ENCODE peak calls at places on chromosomes 2 and 18, in nine cellular contexts. One of them, this sample, is unnamed. For H3K4me1, the result is how much of the 10 kb centered on the place peaks cover.

GRCh38 chr2:160207804-160208661 is 8.0 kb upstream of the ITGB6 start:
- DNase-seq in uterus: peak
- DNase-seq in A549: peak
- DNase-seq in endothelial cell of umbilical vein: peak
- DNase-seq in ovary: peak
- DNase-seq in transverse colon: peak
- DNase-seq in suprapubic skin: peak
- DNase-seq in adrenal gland: peak
- DNase-seq in thyroid gland: peak
- DNase-seq in this sample: no peak

GRCh38 chr18:24019641-24020331 is 5.2 kb downstream of the TTC39C start:
- DNase-seq in uterus: no peak
- DNase-seq in A549: no peak
- DNase-seq in endothelial cell of umbilical vein: no peak
- DNase-seq in ovary: no peak
- DNase-seq in transverse colon: no peak
- DNase-seq in suprapubic skin: no peak
- DNase-seq in adrenal gland: no peak
- DNase-seq in thyroid gland: no peak
- DNase-seq in this sample: no peak

GRCh38 chr18:79439201-79440023 is 43.7 kb downstream of the NFATC1 start:
- DNase-seq in uterus: no peak
- DNase-seq in A549: no peak
- DNase-seq in endothelial cell of umbilical vein: no peak
- DNase-seq in ovary: no peak
- DNase-seq in transverse colon: no peak
- DNase-seq in suprapubic skin: no peak
- DNase-seq in adrenal gland: no peak
- DNase-seq in thyroid gland: no peak
- DNase-seq in this sample: no peak

GRCh38 chr2:124112966-124113365 is 87.9 kb downstream of the CNTNAP5 start:
- DNase-seq in uterus: no peak
- DNase-seq in A549: no peak
- DNase-seq in endothelial cell of umbilical vein: no peak
- DNase-seq in ovary: no peak
- DNase-seq in transverse colon: no peak
- DNase-seq in suprapubic skin: no peak
- DNase-seq in adrenal gland: no peak
- DNase-seq in thyroid gland: no peak
- DNase-seq in this sample: no peak

GRCh38 chr2:177265386-177265690 is 811 bp upstream of the NFE2L2 start:
- DNase-seq in uterus: no peak
- DNase-seq in A549: no peak
- DNase-seq in endothelial cell of umbilical vein: peak
- DNase-seq in ovary: no peak
- DNase-seq in transverse colon: peak
- DNase-seq in suprapubic skin: no peak
- DNase-seq in adrenal gland: no peak
- DNase-seq in thyroid gland: no peak
- DNase-seq in this sample: no peak

GRCh38 chr18:12015697-12016062 is 34.4 kb downstream of the IMPA2 start:
- DNase-seq in uterus: no peak
- DNase-seq in A549: no peak
- DNase-seq in endothelial cell of umbilical vein: peak
- DNase-seq in ovary: no peak
- DNase-seq in transverse colon: peak
- DNase-seq in suprapubic skin: peak
- DNase-seq in adrenal gland: peak
- DNase-seq in thyroid gland: peak
- DNase-seq in this sample: no peak

GRCh38 chr2:143034292-143035074 is 94.7 kb upstream of the ARHGAP15 start:
- DNase-seq in uterus: peak
- DNase-seq in A549: peak
- DNase-seq in endothelial cell of umbilical vein: peak
- DNase-seq in ovary: peak
- DNase-seq in transverse colon: peak
- DNase-seq in suprapubic skin: no peak
- DNase-seq in adrenal gland: peak
- DNase-seq in thyroid gland: peak
- DNase-seq in this sample: no peak

GRCh38 chr18:12744103-12744502 is 41.3 kb downstream of the PSMG2 start:
- DNase-seq in uterus: no peak
- DNase-seq in A549: peak
- DNase-seq in endothelial cell of umbilical vein: peak
- DNase-seq in ovary: no peak
- DNase-seq in transverse colon: no peak
- DNase-seq in suprapubic skin: no peak
- DNase-seq in adrenal gland: peak
- DNase-seq in thyroid gland: no peak
- DNase-seq in this sample: no peak

GRCh38 chr2:174951746-174952145 is 53.4 kb downstream of the CHN1 start:
- DNase-seq in uterus: no peak
- DNase-seq in A549: no peak
- DNase-seq in endothelial cell of umbilical vein: no peak
- DNase-seq in ovary: no peak
- DNase-seq in transverse colon: no peak
- DNase-seq in suprapubic skin: no peak
- DNase-seq in adrenal gland: no peak
- DNase-seq in thyroid gland: no peak
- DNase-seq in this sample: no peak

GRCh38 chr2:38648107-38648761 is 17.7 kb upstream of the GALM start:
- DNase-seq in uterus: no peak
- DNase-seq in A549: no peak
- DNase-seq in endothelial cell of umbilical vein: no peak
- DNase-seq in ovary: no peak
- DNase-seq in transverse colon: no peak
- DNase-seq in suprapubic skin: no peak
- DNase-seq in adrenal gland: no peak
- DNase-seq in thyroid gland: no peak
- DNase-seq in this sample: no peak

GRCh38 chr2:72023678-72024390 is 123.8 kb downstream of the CYP26B1 start:
- DNase-seq in uterus: no peak
- DNase-seq in A549: no peak
- DNase-seq in endothelial cell of umbilical vein: no peak
- DNase-seq in ovary: no peak
- DNase-seq in transverse colon: no peak
- DNase-seq in suprapubic skin: peak
- DNase-seq in adrenal gland: no peak
- DNase-seq in thyroid gland: no peak
- DNase-seq in this sample: no peak

GRCh38 chr2:131042161-131042775 is 51.0 kb downstream of the FAM168B start:
- DNase-seq in uterus: no peak
- DNase-seq in A549: no peak
- DNase-seq in endothelial cell of umbilical vein: no peak
- DNase-seq in ovary: no peak
- DNase-seq in transverse colon: no peak
- DNase-seq in suprapubic skin: peak
- DNase-seq in adrenal gland: no peak
- DNase-seq in thyroid gland: peak
- DNase-seq in this sample: no peak

GRCh38 chr2:151575338-151575737 is 158.9 kb downstream of the NEB start:
- DNase-seq in uterus: no peak
- DNase-seq in A549: no peak
- DNase-seq in endothelial cell of umbilical vein: no peak
- DNase-seq in ovary: no peak
- DNase-seq in transverse colon: no peak
- DNase-seq in suprapubic skin: no peak
- DNase-seq in adrenal gland: no peak
- DNase-seq in thyroid gland: peak
- DNase-seq in this sample: no peak

GRCh38 chr2:102033750-102034682 is 42.3 kb downstream of the IL1R2 start:
- DNase-seq in uterus: no peak
- DNase-seq in A549: no peak
- DNase-seq in endothelial cell of umbilical vein: no peak
- DNase-seq in ovary: no peak
- DNase-seq in transverse colon: no peak
- DNase-seq in suprapubic skin: no peak
- DNase-seq in adrenal gland: no peak
- DNase-seq in thyroid gland: no peak
- DNase-seq in this sample: no peak

GRCh38 chr2:237511421-237511820 is 24.4 kb downstream of the MLPH start:
- DNase-seq in uterus: peak
- DNase-seq in A549: no peak
- DNase-seq in endothelial cell of umbilical vein: no peak
- DNase-seq in ovary: no peak
- DNase-seq in transverse colon: no peak
- DNase-seq in suprapubic skin: no peak
- DNase-seq in adrenal gland: no peak
- DNase-seq in thyroid gland: no peak
- DNase-seq in this sample: no peak

GRCh38 chr2:215657844-215658243 is 222.0 kb upstream of the FN1 start:
- DNase-seq in uterus: peak
- DNase-seq in A549: no peak
- DNase-seq in endothelial cell of umbilical vein: peak
- DNase-seq in ovary: peak
- DNase-seq in transverse colon: no peak
- DNase-seq in suprapubic skin: no peak
- DNase-seq in adrenal gland: no peak
- DNase-seq in thyroid gland: no peak
- DNase-seq in this sample: no peak

GRCh38 chr2:111032721-111033532 is 87.8 kb upstream of the BCL2L11 start:
- DNase-seq in uterus: no peak
- DNase-seq in A549: peak
- DNase-seq in endothelial cell of umbilical vein: no peak
- DNase-seq in ovary: no peak
- DNase-seq in transverse colon: peak
- DNase-seq in suprapubic skin: no peak
- DNase-seq in adrenal gland: no peak
- DNase-seq in thyroid gland: peak
- DNase-seq in this sample: peak

GRCh38 chr2:169980643-169981042 is 153.4 kb downstream of the UBR3 start:
- DNase-seq in uterus: no peak
- DNase-seq in A549: no peak
- DNase-seq in endothelial cell of umbilical vein: no peak
- DNase-seq in ovary: no peak
- DNase-seq in transverse colon: no peak
- DNase-seq in suprapubic skin: no peak
- DNase-seq in adrenal gland: no peak
- DNase-seq in thyroid gland: no peak
- DNase-seq in this sample: no peak

GRCh38 chr2:20398956-20399567 is 47.8 kb upstream of the RHOB start:
- DNase-seq in uterus: no peak
- DNase-seq in A549: no peak
- DNase-seq in endothelial cell of umbilical vein: no peak
- DNase-seq in ovary: no peak
- DNase-seq in transverse colon: no peak
- DNase-seq in suprapubic skin: peak
- DNase-seq in adrenal gland: peak
- DNase-seq in thyroid gland: no peak
- DNase-seq in this sample: no peak

GRCh38 chr18:73462092-73462491 is 594.3 kb upstream of the NETO1 start:
- DNase-seq in uterus: peak
- DNase-seq in A549: no peak
- DNase-seq in endothelial cell of umbilical vein: no peak
- DNase-seq in ovary: no peak
- DNase-seq in transverse colon: no peak
- DNase-seq in suprapubic skin: no peak
- DNase-seq in adrenal gland: peak
- DNase-seq in thyroid gland: no peak
- DNase-seq in this sample: no peak

DNA sequence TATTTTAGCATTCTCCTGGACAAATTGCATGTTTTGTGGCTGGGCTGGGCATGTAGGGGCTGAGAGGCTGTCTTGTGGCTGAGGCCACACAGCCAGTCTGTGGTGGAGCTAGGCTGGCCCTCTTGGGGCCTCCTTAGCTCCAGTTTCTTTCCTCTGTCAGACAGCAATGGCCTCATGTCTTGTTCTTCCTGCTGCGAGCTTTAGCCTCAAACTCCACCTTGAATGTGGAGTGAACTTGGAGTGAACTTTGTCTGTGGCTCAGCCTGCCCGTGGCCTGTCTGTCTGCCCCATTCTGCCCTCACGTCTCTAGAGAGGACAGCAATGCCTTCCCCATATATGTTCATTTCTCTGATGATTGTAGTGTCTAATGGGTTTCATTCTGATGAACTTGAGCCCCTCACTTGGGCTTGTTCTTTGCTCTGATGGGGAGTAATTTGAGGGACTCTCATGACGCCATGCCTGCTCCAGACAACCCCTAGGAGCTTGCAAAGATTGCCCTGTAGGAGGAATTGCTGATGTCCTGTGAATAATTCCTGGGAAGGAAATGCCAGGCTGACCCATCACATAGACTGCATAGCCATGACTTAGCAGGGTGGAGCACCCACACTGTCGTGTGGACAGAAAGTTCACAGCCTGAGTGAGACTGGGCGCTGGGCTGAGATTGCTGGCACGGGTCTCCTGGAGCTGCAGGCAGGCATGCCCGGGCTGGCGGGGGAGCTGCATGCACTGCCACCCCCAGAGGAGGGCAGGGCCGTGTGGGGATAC is 42.6 kb downstream of the ASAP2 start:
- DNase-seq in uterus: no peak
- DNase-seq in A549: no peak
- DNase-seq in endothelial cell of umbilical vein: peak
- DNase-seq in ovary: no peak
- DNase-seq in transverse colon: peak
- DNase-seq in suprapubic skin: no peak
- DNase-seq in adrenal gland: no peak
- DNase-seq in thyroid gland: peak
- DNase-seq in this sample: no peak
- H3K4me1 ChIP-seq in uterus: under half
- H3K4me1 ChIP-seq in A549: half or more
- H3K4me1 ChIP-seq in endothelial cell of umbilical vein: half or more
- H3K4me1 ChIP-seq in ovary: under half
- H3K4me1 ChIP-seq in transverse colon: under half
- H3K4me1 ChIP-seq in suprapubic skin: half or more
- H3K4me1 ChIP-seq in adrenal gland: under half
- H3K4me1 ChIP-seq in thyroid gland: under half
- H3K4me1 ChIP-seq in this sample: half or more

GRCh38 chr2:96265840-96266569 is at the start of the genes CIAO1 and TMEM127:
- DNase-seq in uterus: peak
- DNase-seq in A549: peak
- DNase-seq in endothelial cell of umbilical vein: peak
- DNase-seq in ovary: peak
- DNase-seq in transverse colon: peak
- DNase-seq in suprapubic skin: peak
- DNase-seq in adrenal gland: peak
- DNase-seq in thyroid gland: peak
- DNase-seq in this sample: peak
- TF ChIP-seq CTCF in uterus: peak
- TF ChIP-seq CTCF in A549: no peak
- TF ChIP-seq CTCF in endothelial cell of umbilical vein: peak
- TF ChIP-seq CTCF in ovary: peak
- TF ChIP-seq CTCF in transverse colon: peak
- TF ChIP-seq CTCF in suprapubic skin: peak
- TF ChIP-seq CTCF in adrenal gland: peak
- TF ChIP-seq CTCF in thyroid gland: peak
- TF ChIP-seq CTCF in this sample: peak

GRCh38 chr2:65436169-65436824 is 3.9 kb upstream of the SPRED2 start:
- DNase-seq in uterus: peak
- DNase-seq in A549: peak
- DNase-seq in endothelial cell of umbilical vein: peak
- DNase-seq in ovary: peak
- DNase-seq in transverse colon: peak
- DNase-seq in suprapubic skin: peak
- DNase-seq in adrenal gland: peak
- DNase-seq in thyroid gland: peak
- DNase-seq in this sample: peak
- TF ChIP-seq POLR2A in uterus: peak
- TF ChIP-seq POLR2A in A549: no peak
- TF ChIP-seq POLR2A in endothelial cell of umbilical vein: no peak
- TF ChIP-seq POLR2A in ovary: peak
- TF ChIP-seq POLR2A in transverse colon: peak
- TF ChIP-seq POLR2A in suprapubic skin: peak
- TF ChIP-seq POLR2A in adrenal gland: peak
- TF ChIP-seq POLR2A in thyroid gland: no peak
- TF ChIP-seq POLR2A in this sample: peak

GRCh38 chr18:45012286-45012685 is 331.6 kb downstream of the SETBP1 start:
- DNase-seq in uterus: no peak
- DNase-seq in A549: no peak
- DNase-seq in endothelial cell of umbilical vein: no peak
- DNase-seq in ovary: no peak
- DNase-seq in transverse colon: no peak
- DNase-seq in suprapubic skin: no peak
- DNase-seq in adrenal gland: no peak
- DNase-seq in thyroid gland: no peak
- DNase-seq in this sample: no peak
- H3K4me1 ChIP-seq in uterus: under half
- H3K4me1 ChIP-seq in A549: under half
- H3K4me1 ChIP-seq in endothelial cell of umbilical vein: under half
- H3K4me1 ChIP-seq in ovary: under half
- H3K4me1 ChIP-seq in transverse colon: under half
- H3K4me1 ChIP-seq in suprapubic skin: under half
- H3K4me1 ChIP-seq in adrenal gland: under half
- H3K4me1 ChIP-seq in thyroid gland: under half
- H3K4me1 ChIP-seq in this sample: under half

This sample was measured in esophagus muscularis mucosa.